ENCODE peak calls at places on chromosome 17, in eight cellular contexts. J is pancreas; I is IMR-90; F is GM12878; A is ovary; W is thoracic aorta; N is CD4-positive, CD25-positive, alpha-beta regulatory T cell; D is tibial nerve. P is an unnamed sample.
A peak's percentile ranks its signal among the peaks of the same experiment; 100 is the strongest.

GRCh38 chr17:67615011-67615561 is 102.7 kb upstream of the NOL11 start:
- DNase-seq in A (no peak), D (no peak), J (no peak), W (no peak), F (no peak), N (no peak), I (no peak), P (no peak)

GRCh38 chr17:77754956-77755355 is 203.5 kb upstream of the TNRC6C start:
- DNase-seq in J (no peak), D (no peak), W (no peak), F (no peak), I (no peak), A (no peak), N (no peak), P (no peak)

GRCh38 chr17:6587310-6587709 is 31.0 kb upstream of the PITPNM3 start:
- DNase-seq in N (no peak), I (no peak), W (no peak), A (no peak), F (no peak), J (no peak), D (no peak), P (no peak)

GRCh38 chr17:40612510-40613244 is 34.9 kb downstream of the SMARCE1 start:
- DNase-seq in I (no peak), F (no peak), N (peak; percentile 77), A (no peak), W (no peak), D (no peak), J (no peak), P (peak; percentile 90)

GRCh38 chr17:80859004-80859941 is 132.4 kb upstream of the CHMP6 start:
- DNase-seq in N (no peak), J (peak; percentile 78), I (peak; percentile 97), D (peak; percentile 67), A (peak; percentile 90), F (no peak), W (peak; percentile 28), P (no peak)

GRCh38 chr17:41959336-41960095 is 7.1 kb upstream of the CNP start:
- DNase-seq in F (no peak), J (no peak), A (peak; percentile 49), W (no peak), D (no peak), I (peak; percentile 66), N (no peak), P (no peak)

GRCh38 chr17:82126479-82127314 is 28.7 kb upstream of the FASN start:
- DNase-seq in I (no peak), J (no peak), D (no peak), A (no peak), N (peak; percentile 97), W (no peak), F (no peak), P (peak; percentile 98)

GRCh38 chr17:73341350-73342056 is 29.7 kb upstream of the CDC42EP4 start:
- DNase-seq in A (no peak), W (no peak), D (no peak), N (no peak), I (no peak), J (no peak), F (no peak), P (no peak)

GRCh38 chr17:74566132-74566753 is 1.1 kb downstream of the CD300H start:
- DNase-seq in J (no peak), F (no peak), W (no peak), N (peak; percentile 6), D (peak; percentile 19), A (peak; percentile 47), I (no peak), P (no peak)

GRCh38 chr17:61485067-61485775 is 33.0 kb downstream of the TBX4 start:
- DNase-seq in I (peak; percentile 45), N (no peak), A (no peak), J (no peak), F (no peak), W (no peak), D (no peak), P (no peak)

GRCh38 chr17:75565066-75565465 is 22.5 kb upstream of the MYO15B start:
- DNase-seq in W (no peak), N (no peak), F (no peak), A (no peak), I (peak; percentile 15), J (no peak), D (no peak), P (no peak)

GRCh38 chr17:48626470-48627241 is 498 bp upstream of the HOXB9 start:
- DNase-seq in W (no peak), D (no peak), I (peak; percentile 47), N (no peak), F (no peak), J (no peak), A (no peak), P (no peak)

GRCh38 chr17:50468120-50469004 is at the start of gene CHAD:
- DNase-seq in A (peak; percentile 66), D (no peak), I (no peak), F (no peak), N (no peak), J (peak; percentile 32), W (no peak), P (no peak)

GRCh38 chr17:82536220-82537201 is 17.0 kb downstream of the FOXK2 start:
- DNase-seq in F (no peak), A (peak; percentile 80), W (no peak), I (peak; percentile 86), D (peak; percentile 52), J (no peak), N (no peak), P (no peak)

GRCh38 chr17:70137451-70138230 is 31.7 kb upstream of the KCNJ2 start:
- DNase-seq in F (peak; percentile 70), N (no peak), I (peak; percentile 95), W (peak; percentile 4), D (peak; percentile 84), A (peak; percentile 43), J (no peak), P (no peak)

GRCh38 chr17:77802811-77803220 is 155.7 kb upstream of the TNRC6C start:
- DNase-seq in F (no peak), D (no peak), I (peak; percentile 24), W (no peak), N (no peak), J (no peak), A (no peak), P (no peak)

GRCh38 chr17:83196973-83197880 is 117.8 kb downstream of the METRNL start:
- DNase-seq in F (no peak), W (peak; percentile 1), D (peak; percentile 21), J (no peak), N (no peak), I (no peak), A (peak; percentile 31), P (no peak)

GRCh38 chr17:9632741-9633140 is 12.6 kb upstream of the USP43 start:
- DNase-seq in F (no peak), I (no peak), N (no peak), A (no peak), D (no peak), J (no peak), W (no peak), P (no peak)
- H3K27ac ChIP-seq in F (no peak overlapping the region), I (no peak overlapping the region), N (no peak overlapping the region), A (no peak overlapping the region), D (no peak overlapping the region), J (no peak overlapping the region), W (no peak overlapping the region), P (no peak overlapping the region)

GRCh38 chr17:11627301-11627700 is 29.0 kb downstream of the DNAH9 start:
- DNase-seq in A (no peak), D (no peak), W (no peak), J (no peak), F (no peak), I (no peak), N (no peak), P (no peak)
- H3K4me1 ChIP-seq in A (no peaks in the 10 kb centered on the region), D (no peaks in the 10 kb centered on the region), W (no peaks in the 10 kb centered on the region), J (no peaks in the 10 kb centered on the region), F (no peaks in the 10 kb centered on the region), I (no peaks in the 10 kb centered on the region), N (no peaks in the 10 kb centered on the region), P (no peaks in the 10 kb centered on the region)

DNA sequence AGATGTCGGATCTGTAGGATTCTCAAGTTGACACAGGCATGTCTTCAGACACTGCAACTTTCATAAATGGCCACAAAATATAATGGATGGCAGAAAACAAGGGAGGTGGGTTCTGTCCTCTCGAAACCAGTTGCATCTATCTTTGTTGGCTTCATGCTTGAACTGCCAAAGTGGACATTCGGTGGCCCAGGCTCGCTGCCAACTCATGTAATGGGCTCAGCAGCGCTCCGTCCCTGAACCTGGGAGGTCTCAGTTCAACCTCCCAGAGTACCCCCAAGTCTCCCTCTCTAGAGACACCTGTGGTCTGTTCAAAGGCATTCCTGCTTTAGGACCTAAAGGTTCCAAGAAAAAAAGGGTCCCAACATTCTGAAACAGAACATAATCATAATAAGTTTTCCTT is 71.9 kb downstream of the NXN start:
- DNase-seq in F (no peak), I (no peak), A (no peak), D (no peak), J (no peak), W (no peak), N (no peak), P (no peak)
- H3K4me3 ChIP-seq in F (no peak overlapping the region), I (no peak overlapping the region), A (no peak overlapping the region), D (no peak overlapping the region), J (no peak overlapping the region), W (no peak overlapping the region), N (no peak overlapping the region), P (no peak overlapping the region)

GRCh38 chr17:57465551-57465950 is 209.2 kb downstream of the MSI2 start:
- DNase-seq in W (no peak), N (no peak), F (no peak), A (no peak), I (no peak), D (no peak), J (no peak), P (no peak)
- H3K27ac ChIP-seq in W (no peak overlapping the region), N (no peak overlapping the region), F (peak overlapping the region; percentile 99), A (no peak overlapping the region), I (no peak overlapping the region), D (no peak overlapping the region), J (no peak overlapping the region), P (no peak overlapping the region)

GRCh38 chr17:27339836-27340550 is 46.1 kb downstream of the WSB1 start:
- DNase-seq in W (no peak), D (no peak), I (no peak), J (no peak), N (no peak), A (no peak), F (no peak), P (no peak)
- H3K4me1 ChIP-seq in W (no peaks in the 10 kb centered on the region), D (peaks cover 14% of the 10 kb centered on the region), I (no peaks in the 10 kb centered on the region), J (no peaks in the 10 kb centered on the region), N (peaks cover 10% of the 10 kb centered on the region), A (peaks cover 2% of the 10 kb centered on the region), F (peaks cover 41% of the 10 kb centered on the region), P (no peaks in the 10 kb centered on the region)

GRCh38 chr17:58085039-58085715 is 2.0 kb downstream of the DYNLL2 start:
- DNase-seq in F (no peak), J (peak; percentile 22), D (no peak), I (no peak), W (no peak), A (no peak), N (no peak), P (no peak)
- H3K4me3 ChIP-seq in F (peak overlapping the region; percentile 78), J (no peak overlapping the region), D (peak overlapping the region; percentile 77), I (peak overlapping the region; percentile 23), W (peak overlapping the region; percentile 99), A (peak overlapping the region; percentile 99), N (peak overlapping the region; percentile 89), P (peak overlapping the region; percentile 88)

GRCh38 chr17:44333371-44333770 is 8.7 kb upstream of the SLC25A39 start:
- DNase-seq in A (no peak), N (no peak), I (no peak), F (no peak), W (no peak), D (no peak), J (no peak), P (no peak)
- H3K27ac ChIP-seq in A (no peak overlapping the region), N (no peak overlapping the region), I (no peak overlapping the region), F (no peak overlapping the region), W (no peak overlapping the region), D (no peak overlapping the region), J (no peak overlapping the region), P (no peak overlapping the region)

P was measured in naive thymus-derived CD4-positive, alpha-beta T cell.